ENCODE peak calls at places on chromosomes 12 and 14, in six cellular contexts. W, X, V, Z, K and O are unnamed samples. For H3K4me1, the result is how much of the 10 kb centered on the place peaks cover.

GRCh38 chr12:58479403-58479802 is 440.9 kb downstream of the LRIG3 start:
- DNase-seq in W (no peak), X (no peak), V (no peak), Z (no peak), K (no peak), O (no peak)

GRCh38 chr14:86423212-86423611 is 893.3 kb downstream of the FLRT2 start:
- DNase-seq in W (no peak), X (no peak), V (no peak), Z (no peak), K (no peak), O (no peak)

GRCh38 chr12:49664591-49665146 is 41.3 kb downstream of the PRPF40B start:
- DNase-seq in W (no peak), X (peak), V (no peak), Z (no peak), K (no peak), O (no peak)

GRCh38 chr14:39396448-39396847 is 35.8 kb downstream of the FBXO33 start:
- DNase-seq in W (peak), X (no peak), V (no peak), Z (no peak), K (peak), O (no peak)

GRCh38 chr12:2395352-2395977 is 342.7 kb downstream of the CACNA1C start:
- DNase-seq in W (peak), X (peak), V (peak), Z (peak), K (peak), O (peak)

GRCh38 chr14:37585971-37586759 is 8.9 kb downstream of the FOXA1 start:
- DNase-seq in W (no peak), X (no peak), V (no peak), Z (peak), K (no peak), O (no peak)

GRCh38 chr12:52823761-52824450 is 10.0 kb upstream of the KRT4 start:
- DNase-seq in W (no peak), X (no peak), V (no peak), Z (no peak), K (no peak), O (no peak)

GRCh38 chr12:129532082-129532481 is 371.7 kb downstream of the TMEM132D start:
- DNase-seq in W (no peak), X (no peak), V (no peak), Z (no peak), K (no peak), O (no peak)

GRCh38 chr12:12722351-12723146 is 5.4 kb downstream of the CDKN1B start:
- DNase-seq in W (peak), X (peak), V (no peak), Z (no peak), K (peak), O (peak)

GRCh38 chr14:70905316-70905715 is 1.9 kb upstream of the PCNX1 start:
- DNase-seq in W (peak), X (no peak), V (no peak), Z (no peak), K (no peak), O (no peak)

GRCh38 chr12:76762556-76762955 is 1.4 kb upstream of the ZDHHC17 start:
- DNase-seq in W (no peak), X (no peak), V (peak), Z (peak), K (no peak), O (no peak)

GRCh38 chr14:99024926-99025325 is 247.1 kb downstream of the BCL11B start:
- DNase-seq in W (no peak), X (no peak), V (no peak), Z (no peak), K (no peak), O (no peak)

GRCh38 chr12:29253916-29254625 is 105.0 kb downstream of the FAR2 start:
- DNase-seq in W (no peak), X (no peak), V (no peak), Z (no peak), K (no peak), O (no peak)

GRCh38 chr14:72514660-72515025 is 379.3 kb downstream of the DPF3 start:
- DNase-seq in W (no peak), X (no peak), V (no peak), Z (no peak), K (no peak), O (no peak)
- H2AFZ ChIP-seq in W (peak), X (no peak), V (no peak), Z (no peak), K (no peak), O (no peak)

GRCh38 chr12:57237952-57238853 is 8.7 kb downstream of the SHMT2 start:
- DNase-seq in W (no peak), X (peak), V (peak), Z (peak), K (no peak), O (no peak)
- H3K4me1 ChIP-seq in W (under half), X (half or more), V (under half), Z (half or more), K (under half), O (half or more)

DNA sequence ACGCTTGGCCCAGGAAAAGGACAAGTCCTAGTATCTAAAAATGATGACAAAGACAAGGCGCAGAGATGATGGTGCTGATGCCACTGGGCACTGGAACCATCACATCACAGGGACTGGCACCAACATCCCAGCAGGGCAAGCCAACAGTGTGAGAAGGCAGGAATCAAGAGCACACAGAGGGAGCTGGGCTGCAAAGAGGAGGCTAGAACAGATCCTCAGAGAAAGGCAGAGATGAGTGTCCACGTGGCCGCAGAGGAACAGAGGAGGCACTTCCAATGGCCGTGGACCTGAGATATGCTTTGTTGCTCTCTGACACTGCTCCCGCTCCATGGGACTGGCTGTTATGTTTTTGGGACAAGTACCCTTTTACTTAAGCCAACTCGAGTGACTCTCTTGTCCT is 17.9 kb downstream of the FOXN3 start:
- DNase-seq in W (no peak), X (no peak), V (no peak), Z (no peak), K (no peak), O (no peak)
- H3K27ac ChIP-seq in W (no peak), X (peak), V (no peak), Z (no peak), K (peak), O (no peak)

DNA sequence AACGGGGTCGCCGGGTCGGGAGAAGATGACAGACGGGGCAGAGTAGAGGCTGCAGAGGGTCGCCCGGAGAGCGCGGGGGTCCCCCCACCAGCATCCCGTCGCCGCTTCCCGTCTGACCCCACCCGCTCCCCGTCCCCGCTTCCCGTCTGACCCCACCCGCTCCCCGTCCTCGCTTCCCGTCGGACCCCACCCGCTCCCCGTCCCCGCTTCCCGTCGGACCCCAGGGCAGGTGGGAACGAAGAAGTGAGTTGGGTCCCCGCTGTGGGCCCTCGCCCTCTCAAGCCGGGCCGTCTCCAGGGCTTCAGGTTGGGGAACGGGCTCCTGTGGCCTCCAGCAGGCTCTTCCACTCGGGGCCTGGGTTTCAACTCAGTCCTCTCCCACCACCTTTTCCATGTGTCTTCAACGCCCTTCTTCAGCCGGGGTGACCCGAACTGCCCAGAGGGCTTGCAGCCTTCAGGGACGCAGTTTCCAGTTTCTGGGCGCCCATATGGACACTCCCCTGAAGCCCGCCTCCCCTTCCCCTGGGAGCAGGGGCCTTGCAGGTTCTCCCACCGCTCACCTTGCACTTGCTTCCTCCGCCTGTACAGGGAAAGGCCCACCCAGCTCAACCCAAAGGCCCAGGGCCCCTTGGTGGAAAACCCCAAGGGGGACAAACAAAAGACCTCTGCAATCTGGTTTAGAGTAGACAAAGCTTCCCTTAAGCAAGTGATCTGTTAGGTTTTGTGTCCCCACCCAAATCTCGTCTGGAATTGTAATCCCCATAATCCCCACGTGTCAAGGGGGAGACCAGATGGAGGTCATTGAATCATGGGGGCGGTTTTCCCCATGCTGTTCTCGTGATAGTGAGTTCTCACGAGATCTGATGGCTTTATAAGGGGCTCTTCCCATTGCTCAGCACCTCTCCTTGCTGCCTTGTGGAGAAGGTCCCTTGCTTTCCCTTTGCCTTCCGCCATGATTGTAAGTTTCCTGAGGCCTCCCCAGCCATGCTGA is 66.5 kb downstream of the TNFAIP2 start:
- DNase-seq in W (no peak), X (no peak), V (no peak), Z (peak), K (no peak), O (no peak)
- H2AFZ ChIP-seq in W (no peak), X (no peak), V (no peak), Z (peak), K (no peak), O (no peak)

DNA sequence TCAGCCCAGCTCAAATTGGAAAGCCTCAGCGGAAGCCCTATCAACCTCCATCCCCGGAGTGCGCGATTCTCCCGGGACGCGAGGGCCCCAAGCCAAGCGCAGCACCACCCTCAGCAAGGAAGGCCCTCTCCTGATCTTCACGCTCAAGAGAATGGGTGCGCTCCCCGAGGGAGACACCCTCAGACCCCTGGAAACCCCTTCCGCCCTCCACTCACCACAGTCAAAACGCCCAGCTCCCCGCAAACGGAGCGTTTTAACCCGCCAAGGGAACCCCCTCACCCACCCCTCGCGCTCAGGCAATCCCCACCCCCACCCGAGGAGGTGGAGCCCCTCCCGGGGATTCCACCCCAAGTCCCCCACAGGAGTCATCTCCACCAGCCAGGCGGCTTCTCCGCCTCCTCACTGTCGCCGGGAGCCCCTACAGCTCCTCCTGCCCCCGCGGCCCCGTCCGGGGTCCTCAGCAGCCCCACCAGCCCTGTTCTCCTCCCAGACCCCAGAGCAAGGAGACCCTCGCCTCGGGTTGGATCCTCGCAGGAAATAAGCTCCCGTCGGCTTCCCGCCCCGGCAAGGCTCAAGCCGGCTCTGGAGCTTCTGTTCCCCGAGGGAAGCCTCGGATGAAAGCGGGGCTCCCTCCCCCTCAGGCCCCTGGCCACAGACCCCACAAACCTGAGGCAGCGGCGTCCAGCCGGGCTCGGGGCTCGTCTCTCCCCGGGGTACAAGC is 507 bp downstream of the BAZ2A start:
- DNase-seq in W (no peak), X (peak), V (no peak), Z (peak), K (peak), O (peak)
- H3K4me1 ChIP-seq in W (under half), X (half or more), V (under half), Z (under half), K (under half), O (half or more)

GRCh38 chr14:88130057-88130432 is 125.1 kb downstream of the GPR65 start:
- DNase-seq in W (no peak), X (no peak), V (no peak), Z (no peak), K (no peak), O (no peak)

GRCh38 chr14:88128811-88129210 is 123.9 kb downstream of the GPR65 start:
- DNase-seq in W (no peak), X (no peak), V (no peak), Z (no peak), K (peak), O (no peak)

DNA sequence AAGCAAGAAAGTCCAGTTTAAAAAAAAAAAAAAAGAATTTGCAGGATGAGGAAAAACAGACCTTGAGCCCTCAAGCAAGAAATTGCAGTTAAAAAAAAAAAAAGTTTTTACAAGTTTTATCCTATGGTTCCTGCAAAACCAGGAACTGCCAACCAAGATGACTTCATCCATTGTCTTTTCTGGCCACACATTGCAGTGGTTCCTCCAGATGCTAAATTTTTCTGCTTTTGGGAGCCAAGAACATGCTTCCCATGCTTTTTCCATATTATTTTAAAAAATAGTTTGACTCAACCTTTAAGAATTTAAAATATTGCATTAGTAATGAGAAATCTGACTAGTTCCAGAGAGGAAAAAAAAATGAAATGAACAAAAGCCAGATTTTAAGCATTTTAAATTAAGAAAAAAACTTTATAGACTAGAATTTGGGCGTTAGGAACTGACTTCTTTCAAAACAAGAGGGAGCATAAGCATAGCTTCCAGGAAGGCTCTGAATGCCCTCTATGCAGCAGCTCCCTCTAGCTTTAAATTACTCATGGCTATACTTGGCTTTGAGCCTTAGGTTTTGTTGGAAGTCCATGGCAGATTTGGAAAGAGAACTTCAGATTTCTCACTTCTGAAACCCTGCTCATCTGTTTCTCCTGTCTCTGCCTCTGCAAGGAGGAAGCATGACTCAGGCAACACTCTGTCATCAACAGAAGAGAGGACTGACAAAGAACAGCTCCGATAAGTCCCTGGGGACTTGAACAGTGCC is 124.5 kb downstream of the GPR65 start:
- DNase-seq in W (peak), X (no peak), V (no peak), Z (no peak), K (peak), O (peak)
- H3K27ac ChIP-seq in W (no peak), X (no peak), V (no peak), Z (no peak), K (no peak), O (no peak)